ENCODE peak calls at places on chromosome 17, in six cellular contexts. H is foreskin fibroblast, C is MCF 10A, B is astrocyte of the spinal cord, P is lower leg skin, Z is GM10248. E is an unnamed sample.

GRCh38 chr17:12622726-12623125 is 43.0 kb upstream of the MYOCD start:
- DNase-seq in H (peak; percentile 20), C (no peak), B (no peak), P (no peak), Z (no peak), E (no peak)

GRCh38 chr17:44610871-44611270 is 45.4 kb upstream of the MEIOC start:
- DNase-seq in H (peak; percentile 67), C (peak; percentile 24), B (peak; percentile 24), P (no peak), Z (no peak), E (no peak)

GRCh38 chr17:57033296-57033695 is 51.8 kb upstream of the AKAP1 start:
- DNase-seq in H (peak; percentile 43), C (no peak), B (peak; percentile 42), P (no peak), Z (no peak), E (no peak)

GRCh38 chr17:12574525-12574924 is 91.2 kb upstream of the MYOCD start:
- DNase-seq in H (no peak), C (no peak), B (no peak), P (no peak), Z (no peak), E (no peak)

GRCh38 chr17:44279586-44280344 is 11.8 kb upstream of the SLC4A1 start:
- DNase-seq in H (peak; percentile 93), C (peak; percentile 69), B (peak; percentile 87), P (peak; percentile 47), Z (peak; percentile 86), E (peak; percentile 85)

GRCh38 chr17:72590882-72591499 is 470.2 kb downstream of the SOX9 start:
- DNase-seq in H (no peak), C (peak; percentile 45), B (no peak), P (no peak), Z (no peak), E (no peak)

GRCh38 chr17:29155966-29156338 is 24.2 kb downstream of the MYO18A start:
- DNase-seq in H (peak; percentile 60), C (no peak), B (peak; percentile 49), P (no peak), Z (no peak), E (no peak)

GRCh38 chr17:11797803-11798202 is 199.5 kb downstream of the ZNF18 start:
- DNase-seq in H (no peak), C (no peak), B (no peak), P (no peak), Z (no peak), E (no peak)

GRCh38 chr17:16085066-16085699 is 85.6 kb downstream of the TTC19 start:
- DNase-seq in H (peak; percentile 54), C (peak; percentile 52), B (peak; percentile 71), P (no peak), Z (no peak), E (no peak)

GRCh38 chr17:1498869-1499268 is 6.4 kb upstream of the MYO1C start:
- DNase-seq in H (no peak), C (no peak), B (peak; percentile 84), P (no peak), Z (no peak), E (no peak)

GRCh38 chr17:1509255-1509943 is 7.0 kb downstream of the INPP5K start:
- DNase-seq in H (peak; percentile 54), C (no peak), B (no peak), P (no peak), Z (no peak), E (no peak)

GRCh38 chr17:1506649-1507254 is 9.7 kb downstream of the INPP5K start:
- DNase-seq in H (no peak), C (no peak), B (no peak), P (no peak), Z (no peak), E (no peak)

GRCh38 chr17:1505586-1505985 is 10.8 kb downstream of the INPP5K start:
- DNase-seq in H (no peak), C (no peak), B (no peak), P (no peak), Z (no peak), E (no peak)

DNA sequence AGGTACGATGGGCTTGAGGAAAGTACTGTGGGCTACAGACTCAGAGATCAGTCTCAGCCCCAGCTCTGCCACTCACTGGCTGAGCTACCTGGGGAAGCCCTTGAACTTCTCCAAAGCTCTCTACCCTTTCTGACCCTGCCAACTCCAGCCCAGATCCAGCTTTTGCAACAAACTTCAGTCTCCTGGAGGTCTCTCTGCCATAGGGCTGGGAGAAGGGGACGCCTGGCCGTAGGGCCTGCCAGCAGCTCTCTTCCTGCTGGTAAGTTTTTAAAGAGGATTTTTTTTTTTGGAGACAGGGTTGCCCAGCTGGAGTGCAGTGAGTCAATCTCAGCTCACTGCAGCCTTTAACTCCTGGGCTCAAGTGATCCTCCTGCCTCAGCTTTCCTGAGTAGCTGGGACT is 11.5 kb downstream of the INPP5K start:
- DNase-seq in H (no peak), C (no peak), B (no peak), P (no peak), Z (no peak), E (no peak)
- TF ChIP-seq CTCF in H (no peak), C (no peak), B (no peak), P (no peak), Z (no peak), E (no peak)

GRCh38 chr17:40617678-40618240 is 29.9 kb downstream of the SMARCE1 start:
- DNase-seq in H (no peak), C (no peak), B (no peak), P (peak; percentile 58), Z (no peak), E (no peak)
- TF ChIP-seq CTCF in H (no peak), C (no peak), B (no peak), P (no peak), Z (no peak), E (no peak)

GRCh38 chr17:17570207-17570797 is 21.2 kb downstream of the PEMT start:
- DNase-seq in H (peak; percentile 56), C (peak; percentile 38), B (peak; percentile 17), P (no peak), Z (no peak), E (no peak)
- TF ChIP-seq CTCF in H (peak; percentile 46), C (peak; percentile 35), B (peak; percentile 69), P (no peak), Z (no peak), E (no peak)

GRCh38 chr17:64499805-64500486 is 3.1 kb upstream of the POLG2 start:
- DNase-seq in H (peak; percentile 33), C (no peak), B (no peak), P (no peak), Z (no peak), E (no peak)

GRCh38 chr17:64496786-64497564 is at the start of gene POLG2:
- DNase-seq in H (peak; percentile 97), C (peak; percentile 94), B (peak; percentile 91), P (peak; percentile 84), Z (peak; percentile 93), E (peak; percentile 90)

GRCh38 chr17:64498308-64499203 is 1.7 kb upstream of the POLG2 start:
- DNase-seq in H (peak; percentile 29), C (no peak), B (no peak), P (no peak), Z (no peak), E (no peak)

GRCh38 chr17:64496348-64496785 is 487 bp downstream of the POLG2 start:
- DNase-seq in H (no peak), C (no peak), B (no peak), P (no peak), Z (no peak), E (no peak)

GRCh38 chr17:64497565-64498035 is 746 bp upstream of the POLG2 start:
- DNase-seq in H (no peak), C (no peak), B (no peak), P (no peak), Z (no peak), E (no peak)
- TF ChIP-seq CTCF in H (no peak), C (no peak), B (no peak), P (no peak), Z (no peak), E (no peak)

GRCh38 chr17:43003542-43004172 is 2.9 kb upstream of the IFI35 start:
- DNase-seq in H (peak; percentile 67), C (peak; percentile 82), B (peak; percentile 30), P (no peak), Z (no peak), E (no peak)
- TF ChIP-seq CTCF in H (no peak), C (no peak), B (no peak), P (no peak), Z (no peak), E (no peak)

GRCh38 chr17:81701288-81702071 is 1.7 kb upstream of the MRPL12 start:
- DNase-seq in H (peak; percentile 50), C (no peak), B (no peak), P (no peak), Z (no peak), E (no peak)
- TF ChIP-seq CTCF in H (no peak), C (no peak), B (no peak), P (no peak), Z (peak; percentile 19), E (no peak)

DNA sequence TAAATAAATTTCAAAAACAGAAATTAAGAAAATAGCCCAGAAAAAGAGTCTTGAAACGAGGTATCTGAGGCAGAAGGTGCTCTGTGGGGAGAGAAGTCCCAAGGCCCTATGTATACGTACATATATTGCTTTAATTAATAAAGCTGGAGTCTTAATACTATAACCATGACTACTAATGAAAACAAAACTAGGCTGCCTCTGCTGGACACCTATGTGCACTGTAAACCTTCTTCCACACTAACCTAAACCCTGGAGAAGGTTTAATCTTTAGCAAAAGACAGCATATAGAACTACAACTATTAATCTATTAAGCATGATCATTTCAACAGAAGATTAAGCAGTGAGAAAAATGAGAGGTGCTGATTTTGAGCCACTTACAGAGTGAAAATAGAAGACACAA is 153.9 kb upstream of the C17orf78 start:
- DNase-seq in H (no peak), C (no peak), B (no peak), P (no peak), Z (no peak), E (no peak)
- TF ChIP-seq CTCF in H (peak; percentile 4), C (no peak), B (peak; percentile 12), P (no peak), Z (no peak), E (no peak)